ENCODE peak calls at places on chromosomes 13 and 19, in four cellular contexts. Z, F, I and Y are unnamed samples.

GRCh38 chr19:50387176-50387867 is 3.2 kb downstream of the POLD1 start:
- DNase-seq in Z (no peak), F (no peak), I (peak; percentile 13), Y (no peak)

GRCh38 chr13:67230774-67231480 is 791 bp upstream of the PCDH9 start:
- DNase-seq in Z (peak; percentile 7), F (peak; percentile 61), I (peak; percentile 77), Y (peak; percentile 59)

GRCh38 chr13:99087954-99088491 is 110.2 kb upstream of the DOCK9 start:
- DNase-seq in Z (no peak), F (peak; percentile 54), I (no peak), Y (peak; percentile 38)

GRCh38 chr13:21039097-21039800 is 22.1 kb downstream of the LATS2 start:
- DNase-seq in Z (no peak), F (no peak), I (peak; percentile 14), Y (no peak)

GRCh38 chr13:19764237-19764636 is 18.5 kb downstream of the PSPC1 start:
- DNase-seq in Z (no peak), F (no peak), I (no peak), Y (no peak)

GRCh38 chr13:109968876-109969577 is 182.6 kb upstream of the IRS2 start:
- DNase-seq in Z (no peak), F (no peak), I (no peak), Y (no peak)

GRCh38 chr19:4913996-4914735 is 4.9 kb downstream of the UHRF1 start:
- DNase-seq in Z (no peak), F (no peak), I (peak; percentile 65), Y (no peak)

GRCh38 chr13:47175172-47175806 is 278.4 kb upstream of the HTR2A start:
- DNase-seq in Z (no peak), F (no peak), I (peak; percentile 94), Y (no peak)

GRCh38 chr13:44380404-44381165 is 7.0 kb downstream of the SERP2 start:
- DNase-seq in Z (no peak), F (no peak), I (peak; percentile 66), Y (no peak)

GRCh38 chr19:42122691-42123607 is 9.3 kb downstream of the POU2F2 start:
- DNase-seq in Z (no peak), F (no peak), I (no peak), Y (no peak)

GRCh38 chr19:3642987-3643386 is 16.4 kb upstream of the CACTIN start:
- DNase-seq in Z (no peak), F (peak; percentile 73), I (no peak), Y (peak; percentile 30)

GRCh38 chr19:9075064-9075964 is 11.5 kb upstream of the OR1M1 start:
- DNase-seq in Z (peak; percentile 71), F (peak; percentile 82), I (peak; percentile 99), Y (peak; percentile 50)
- H2AFZ ChIP-seq in Z (peak overlapping the region; percentile 34), F (no peak overlapping the region), I (no peak overlapping the region), Y (no peak overlapping the region)

DNA sequence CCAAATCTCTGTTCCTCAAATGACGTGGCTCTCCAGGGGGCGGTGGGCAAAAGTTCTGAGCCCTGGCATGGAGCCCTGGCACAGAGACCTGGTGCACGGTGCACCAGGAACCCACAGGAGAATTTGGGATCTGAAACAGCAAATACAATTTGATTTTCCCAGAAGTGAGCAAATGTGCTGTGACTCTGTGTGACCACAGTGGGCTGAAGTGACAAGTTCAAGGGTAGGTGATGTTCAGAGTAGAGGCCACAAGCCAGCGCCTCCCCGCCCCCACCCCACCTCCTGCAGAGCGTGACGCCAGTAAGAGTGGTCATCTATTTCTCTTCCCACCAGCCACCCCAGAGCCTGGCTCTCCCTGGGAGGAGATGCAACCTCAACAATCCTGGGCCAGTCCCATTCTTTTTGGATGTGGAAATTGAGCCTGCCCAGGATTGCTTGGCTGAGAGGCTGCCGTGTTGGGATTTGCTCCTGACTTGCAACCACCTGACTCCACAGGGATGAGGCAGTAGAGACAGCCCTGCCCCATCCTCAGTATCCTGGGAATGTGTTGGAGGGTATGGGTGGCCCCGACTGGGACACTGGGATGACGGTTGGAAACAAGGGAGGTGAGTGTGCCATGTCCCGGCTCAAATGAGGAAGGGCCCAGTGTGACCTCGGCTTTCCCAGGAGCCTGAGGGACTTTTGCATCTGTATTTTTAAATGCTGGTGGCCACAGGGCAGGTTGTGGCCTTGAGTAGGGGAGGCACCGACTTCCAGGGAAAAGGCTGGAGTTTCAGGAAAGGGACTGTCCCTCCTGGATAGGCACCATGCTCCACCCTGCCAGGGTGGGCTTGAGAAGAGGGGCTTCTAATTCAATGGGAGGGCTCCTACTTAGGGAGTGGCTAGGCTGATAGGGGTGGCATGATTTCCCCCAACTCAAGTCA is 11.0 kb upstream of the BCL3 start:
- DNase-seq in Z (no peak), F (peak; percentile 33), I (peak; percentile 84), Y (no peak)
- H3K27ac ChIP-seq in Z (no peak overlapping the region), F (no peak overlapping the region), I (no peak overlapping the region), Y (no peak overlapping the region)

DNA sequence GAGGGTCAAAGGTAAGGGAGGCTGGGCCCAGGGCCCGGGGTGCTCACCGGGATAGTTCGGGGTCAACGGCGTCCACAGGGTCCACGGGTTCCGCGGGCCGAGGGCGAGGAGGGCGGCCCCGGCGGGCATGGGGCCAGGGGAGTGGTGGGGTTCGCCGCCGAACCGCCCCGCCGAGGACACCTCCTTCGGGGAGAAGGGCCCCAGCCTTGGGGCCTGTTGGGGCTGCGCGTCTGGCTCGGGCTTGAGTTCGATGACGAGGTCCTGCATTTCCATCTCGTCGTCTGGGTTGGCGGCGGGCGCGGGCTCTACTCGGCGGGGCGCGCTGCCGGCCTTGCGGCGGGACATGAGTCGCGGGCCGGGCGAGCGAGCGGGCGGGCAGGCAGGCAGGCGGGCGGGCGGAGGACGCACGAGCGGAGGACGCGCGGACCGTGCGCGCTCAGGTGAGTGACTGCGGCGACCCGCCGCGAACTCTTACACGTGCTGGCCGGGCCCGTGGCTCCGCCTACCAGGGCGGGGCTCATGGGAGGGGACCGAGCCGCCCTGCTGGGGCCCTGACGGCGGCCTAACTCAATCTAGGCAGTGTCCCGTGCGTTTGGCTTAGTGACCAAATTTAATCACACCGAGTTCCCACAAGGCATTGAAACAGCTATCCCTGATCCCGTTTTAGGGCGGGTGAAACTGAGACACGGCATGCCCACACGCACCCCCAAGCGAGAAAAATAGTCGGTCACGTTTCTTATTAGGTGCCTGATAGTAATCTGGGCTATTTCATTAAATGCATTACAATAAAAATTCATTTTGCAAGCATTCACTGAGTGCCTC is at the start of gene ZNF296:
- DNase-seq in Z (no peak), F (peak; percentile 91), I (peak; percentile 25), Y (no peak)
- H2AFZ ChIP-seq in Z (no peak within 1 kb of the TSS), F (no peak within 1 kb of the TSS), I (peak within 1 kb of the TSS; percentile 49), Y (peak within 1 kb of the TSS; percentile 40)

GRCh38 chr19:12666305-12667048 is at the start of the genes MAN2B1 and WDR83:
- DNase-seq in Z (no peak), F (peak; percentile 89), I (peak; percentile 58), Y (peak; percentile 85)
- H3K27ac ChIP-seq in Z (peak within 1 kb of the TSS; percentile 41), F (no peak within 1 kb of the TSS), I (peak within 1 kb of the TSS; percentile 58), Y (peak within 1 kb of the TSS; percentile 77)

DNA sequence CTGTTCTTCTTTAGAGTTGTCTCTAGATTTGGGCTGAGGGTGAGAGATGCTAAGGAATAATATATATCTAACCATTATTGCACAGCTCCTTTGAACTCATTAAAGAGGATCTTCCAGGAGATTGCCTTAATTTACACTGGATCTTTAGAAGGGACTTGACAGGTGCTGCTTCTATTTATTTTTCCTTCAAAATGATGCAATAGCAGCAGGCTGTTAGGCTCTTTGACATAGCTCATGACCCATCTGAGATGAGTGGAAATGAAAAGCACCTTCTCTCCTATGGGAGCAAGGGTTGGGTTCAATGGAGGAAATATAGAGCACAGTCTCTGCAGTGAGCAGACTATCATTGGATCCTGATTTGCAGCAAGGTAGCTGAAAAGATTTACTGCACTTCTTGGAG is 434.1 kb downstream of the GPC6 start:
- DNase-seq in Z (no peak), F (no peak), I (no peak), Y (no peak)
- H2AFZ ChIP-seq in Z (no peak overlapping the region), F (no peak overlapping the region), I (no peak overlapping the region), Y (no peak overlapping the region)

DNA sequence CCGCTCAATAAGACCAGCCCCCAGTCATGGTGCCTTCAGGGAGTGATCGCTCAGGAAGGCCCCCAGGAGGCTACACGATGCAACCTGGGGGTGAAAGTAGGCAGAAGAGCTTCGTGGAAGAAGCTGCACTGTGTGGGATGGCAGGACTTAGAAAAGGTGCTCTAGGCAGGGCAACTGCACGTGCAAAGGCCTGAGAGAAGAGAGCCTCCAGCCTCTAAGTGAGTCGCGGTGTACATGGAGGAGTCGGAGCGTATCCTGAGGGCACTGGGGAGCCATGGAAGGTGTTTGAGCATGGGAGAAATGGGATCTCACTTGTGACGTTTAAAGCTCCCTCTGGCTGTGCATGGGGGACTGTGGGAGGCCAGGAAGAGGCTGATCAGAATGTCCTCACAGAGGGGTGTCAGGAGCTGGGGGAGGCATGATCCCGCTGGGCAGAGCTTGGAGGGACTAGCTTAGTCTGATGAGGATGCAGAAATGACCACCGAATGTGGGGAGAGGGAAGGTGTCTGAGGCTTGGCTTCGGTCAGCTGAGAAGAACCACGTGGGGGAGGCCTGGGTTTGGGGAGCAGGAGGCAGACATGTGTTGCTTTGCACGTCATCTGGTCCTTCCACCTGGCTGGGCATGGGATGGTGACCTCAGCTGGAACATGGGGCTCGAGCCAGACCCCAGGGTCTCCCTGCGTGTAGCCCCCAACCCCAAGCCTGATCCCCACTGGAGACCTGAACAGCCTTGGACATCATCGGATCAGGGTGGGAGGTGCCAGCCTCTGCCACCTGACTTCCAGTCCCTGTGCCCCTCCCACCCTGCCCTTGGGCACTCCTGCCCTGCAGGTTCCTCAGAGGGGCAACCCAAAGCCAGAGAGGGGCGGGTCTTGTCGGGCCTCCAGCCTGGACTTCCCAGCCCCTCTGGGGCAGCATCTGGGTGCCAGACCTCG is 1.1 kb downstream of the APC2 start:
- DNase-seq in Z (no peak), F (no peak), I (no peak), Y (no peak)
- H3K27ac ChIP-seq in Z (no peak overlapping the region), F (no peak overlapping the region), I (no peak overlapping the region), Y (no peak overlapping the region)